ENCODE peak calls at places on chromosome 7, in nine cellular contexts. W is NCI-H1694; P is nucleus accumbens; J is BE2C; M is hippocampal formation; U is endothelial cell; S is activated CD4-positive, alpha-beta T cell treated with anti-CD3 and anti-CD28 coated beads for 36 hours; K is putamen; I is Right ventricle myocardium inferior. Y is an unnamed sample.
A peak's percentile ranks its signal among the peaks of the same experiment; 100 is the strongest.

GRCh38 chr7:11120675-11121220 is 147.1 kb downstream of the PHF14 start:
- DNase-seq in W (no peak), P (no peak), J (no peak), M (no peak), U (no peak), S (no peak), K (no peak), I (no peak), Y (no peak)

GRCh38 chr7:141702047-141702567 is at the start of gene DENND11:
- DNase-seq in W (no peak), P (peak; percentile 28), J (peak; percentile 74), M (peak; percentile 63), U (peak; percentile 53), S (peak; percentile 80), K (peak; percentile 69), I (peak; percentile 78), Y (peak; percentile 48)

GRCh38 chr7:112452102-112452888 is 2.0 kb downstream of the IFRD1 start:
- DNase-seq in W (no peak), P (no peak), J (peak; percentile 47), M (peak; percentile 8), U (peak; percentile 17), S (no peak), K (no peak), I (peak; percentile 65), Y (no peak)

GRCh38 chr7:103988468-103989199 is 824 bp downstream of the RELN start:
- DNase-seq in W (peak; percentile 12), P (no peak), J (peak; percentile 55), M (no peak), U (peak; percentile 12), S (no peak), K (no peak), I (no peak), Y (no peak)

GRCh38 chr7:39446546-39446945 is 119.7 kb upstream of the YAE1 start:
- DNase-seq in W (no peak), P (no peak), J (no peak), M (no peak), U (no peak), S (no peak), K (no peak), I (no peak), Y (no peak)

GRCh38 chr7:87342231-87342630 is 3.2 kb upstream of the CROT start:
- DNase-seq in W (no peak), P (no peak), J (no peak), M (no peak), U (no peak), S (no peak), K (no peak), I (no peak), Y (no peak)

GRCh38 chr7:122470859-122471258 is 166.3 kb upstream of the FEZF1 start:
- DNase-seq in W (no peak), P (no peak), J (no peak), M (no peak), U (no peak), S (no peak), K (no peak), I (no peak), Y (no peak)

GRCh38 chr7:80491462-80491861 is 20.4 kb downstream of the GNAT3 start:
- DNase-seq in W (no peak), P (no peak), J (no peak), M (no peak), U (no peak), S (no peak), K (no peak), I (no peak), Y (no peak)

GRCh38 chr7:10343108-10343507 is 630.6 kb upstream of the PHF14 start:
- DNase-seq in W (no peak), P (no peak), J (no peak), M (no peak), U (no peak), S (no peak), K (no peak), I (no peak), Y (no peak)